ENCODE peak calls at places on chromosomes 13 and 19, in six cellular contexts. One of them, this sample, is unnamed. For H3K27me3, the result is how much of the 10 kb centered on the place peaks cover.

GRCh38 chr19:45117666-45118065 is 24.7 kb downstream of the PPP1R37 start:
- DNase-seq in neural progenitor cell: no peak
- DNase-seq in GM12878: no peak
- DNase-seq in PC-3: no peak
- DNase-seq in GM23338: no peak
- DNase-seq in endothelial cell of umbilical vein: no peak
- DNase-seq in this sample: no peak

GRCh38 chr13:23810842-23811241 is 78.4 kb downstream of the MIPEP start:
- DNase-seq in neural progenitor cell: no peak
- DNase-seq in GM12878: no peak
- DNase-seq in PC-3: no peak
- DNase-seq in GM23338: peak
- DNase-seq in endothelial cell of umbilical vein: no peak
- DNase-seq in this sample: no peak

GRCh38 chr13:92767468-92767867 is 459.1 kb upstream of the GPC6 start:
- DNase-seq in neural progenitor cell: no peak
- DNase-seq in GM12878: no peak
- DNase-seq in PC-3: no peak
- DNase-seq in GM23338: no peak
- DNase-seq in endothelial cell of umbilical vein: no peak
- DNase-seq in this sample: no peak

GRCh38 chr19:18097217-18097992 is at the start of gene MAST3:
- DNase-seq in neural progenitor cell: peak
- DNase-seq in GM12878: peak
- DNase-seq in PC-3: peak
- DNase-seq in GM23338: peak
- DNase-seq in endothelial cell of umbilical vein: peak
- DNase-seq in this sample: peak

GRCh38 chr19:2962018-2962670 is 15.2 kb upstream of the TLE6 start:
- DNase-seq in neural progenitor cell: peak
- DNase-seq in GM12878: peak
- DNase-seq in PC-3: peak
- DNase-seq in GM23338: peak
- DNase-seq in endothelial cell of umbilical vein: peak
- DNase-seq in this sample: peak

GRCh38 chr13:94708031-94708571 is 4.2 kb downstream of the SOX21 start:
- DNase-seq in neural progenitor cell: peak
- DNase-seq in GM12878: no peak
- DNase-seq in PC-3: no peak
- DNase-seq in GM23338: peak
- DNase-seq in endothelial cell of umbilical vein: no peak
- DNase-seq in this sample: no peak

GRCh38 chr13:88979465-88980180 is 1308.5 kb downstream of the SLITRK5 start:
- DNase-seq in neural progenitor cell: no peak
- DNase-seq in GM12878: no peak
- DNase-seq in PC-3: peak
- DNase-seq in GM23338: peak
- DNase-seq in endothelial cell of umbilical vein: no peak
- DNase-seq in this sample: no peak

GRCh38 chr19:11964858-11965645 is at the start of gene ZNF763:
- DNase-seq in neural progenitor cell: peak
- DNase-seq in GM12878: peak
- DNase-seq in PC-3: peak
- DNase-seq in GM23338: peak
- DNase-seq in endothelial cell of umbilical vein: peak
- DNase-seq in this sample: no peak

GRCh38 chr13:105307776-105308175 is 1227.7 kb downstream of the EFNB2 start:
- DNase-seq in neural progenitor cell: no peak
- DNase-seq in GM12878: no peak
- DNase-seq in PC-3: no peak
- DNase-seq in GM23338: no peak
- DNase-seq in endothelial cell of umbilical vein: no peak
- DNase-seq in this sample: no peak

GRCh38 chr13:34833562-34834182 is 108.4 kb upstream of the NBEA start:
- DNase-seq in neural progenitor cell: peak
- DNase-seq in GM12878: no peak
- DNase-seq in PC-3: peak
- DNase-seq in GM23338: peak
- DNase-seq in endothelial cell of umbilical vein: peak
- DNase-seq in this sample: no peak

GRCh38 chr19:49331616-49332055 is 3.6 kb upstream of the CD37 start:
- DNase-seq in neural progenitor cell: peak
- DNase-seq in GM12878: peak
- DNase-seq in PC-3: peak
- DNase-seq in GM23338: peak
- DNase-seq in endothelial cell of umbilical vein: peak
- DNase-seq in this sample: peak

GRCh38 chr19:30223866-30224688 is 148.1 kb upstream of the ZNF536 start:
- DNase-seq in neural progenitor cell: no peak
- DNase-seq in GM12878: no peak
- DNase-seq in PC-3: no peak
- DNase-seq in GM23338: no peak
- DNase-seq in endothelial cell of umbilical vein: no peak
- DNase-seq in this sample: no peak

GRCh38 chr13:98842074-98842473 is 89.6 kb upstream of the SLC15A1 start:
- DNase-seq in neural progenitor cell: no peak
- DNase-seq in GM12878: no peak
- DNase-seq in PC-3: no peak
- DNase-seq in GM23338: no peak
- DNase-seq in endothelial cell of umbilical vein: no peak
- DNase-seq in this sample: no peak

GRCh38 chr19:31570718-31571117 is 221.5 kb upstream of the TSHZ3 start:
- DNase-seq in neural progenitor cell: no peak
- DNase-seq in GM12878: no peak
- DNase-seq in PC-3: no peak
- DNase-seq in GM23338: no peak
- DNase-seq in endothelial cell of umbilical vein: no peak
- DNase-seq in this sample: no peak

GRCh38 chr13:48950507-48950886 is 25.2 kb upstream of the FNDC3A start:
- DNase-seq in neural progenitor cell: no peak
- DNase-seq in GM12878: no peak
- DNase-seq in PC-3: peak
- DNase-seq in GM23338: no peak
- DNase-seq in endothelial cell of umbilical vein: no peak
- DNase-seq in this sample: no peak

GRCh38 chr13:59691501-59692066 is 472.1 kb downstream of the DIAPH3 start:
- DNase-seq in neural progenitor cell: no peak
- DNase-seq in GM12878: no peak
- DNase-seq in PC-3: no peak
- DNase-seq in GM23338: no peak
- DNase-seq in endothelial cell of umbilical vein: peak
- DNase-seq in this sample: no peak

GRCh38 chr19:40549007-40549708 is 27.5 kb upstream of the SHKBP1 start:
- DNase-seq in neural progenitor cell: peak
- DNase-seq in GM12878: no peak
- DNase-seq in PC-3: peak
- DNase-seq in GM23338: peak
- DNase-seq in endothelial cell of umbilical vein: peak
- DNase-seq in this sample: peak

GRCh38 chr13:25686831-25687495 is 315.2 kb downstream of the ATP8A2 start:
- DNase-seq in neural progenitor cell: no peak
- DNase-seq in GM12878: no peak
- DNase-seq in PC-3: no peak
- DNase-seq in GM23338: no peak
- DNase-seq in endothelial cell of umbilical vein: no peak
- DNase-seq in this sample: no peak

GRCh38 chr13:29746167-29746677 is 104.2 kb downstream of the UBL3 start:
- DNase-seq in neural progenitor cell: no peak
- DNase-seq in GM12878: no peak
- DNase-seq in PC-3: no peak
- DNase-seq in GM23338: no peak
- DNase-seq in endothelial cell of umbilical vein: no peak
- DNase-seq in this sample: no peak

GRCh38 chr19:4597975-4598671 is 38.6 kb upstream of the SEMA6B start:
- DNase-seq in neural progenitor cell: peak
- DNase-seq in GM12878: no peak
- DNase-seq in PC-3: peak
- DNase-seq in GM23338: peak
- DNase-seq in endothelial cell of umbilical vein: no peak
- DNase-seq in this sample: no peak

GRCh38 chr19:44900328-44901244 is 5.0 kb upstream of the APOE start:
- DNase-seq in neural progenitor cell: no peak
- DNase-seq in GM12878: no peak
- DNase-seq in PC-3: no peak
- DNase-seq in GM23338: no peak
- DNase-seq in endothelial cell of umbilical vein: no peak
- DNase-seq in this sample: no peak

GRCh38 chr13:32147976-32148375 is 116.4 kb downstream of the FRY start:
- DNase-seq in neural progenitor cell: no peak
- DNase-seq in GM12878: no peak
- DNase-seq in PC-3: no peak
- DNase-seq in GM23338: no peak
- DNase-seq in endothelial cell of umbilical vein: peak
- DNase-seq in this sample: no peak

GRCh38 chr19:45097776-45098520 is 5.0 kb downstream of the PPP1R37 start:
- DNase-seq in neural progenitor cell: no peak
- DNase-seq in GM12878: no peak
- DNase-seq in PC-3: peak
- DNase-seq in GM23338: no peak
- DNase-seq in endothelial cell of umbilical vein: peak
- DNase-seq in this sample: peak

GRCh38 chr19:28519950-28520861 is 692.7 kb downstream of the UQCRFS1 start:
- DNase-seq in neural progenitor cell: peak
- DNase-seq in GM12878: no peak
- DNase-seq in PC-3: peak
- DNase-seq in GM23338: no peak
- DNase-seq in endothelial cell of umbilical vein: no peak
- DNase-seq in this sample: no peak

GRCh38 chr19:51887522-51888498 is at the start of gene ZNF577:
- DNase-seq in neural progenitor cell: peak
- DNase-seq in GM12878: no peak
- DNase-seq in PC-3: no peak
- DNase-seq in GM23338: peak
- DNase-seq in endothelial cell of umbilical vein: peak
- DNase-seq in this sample: no peak

GRCh38 chr13:35760678-35761308 is 284.3 kb upstream of the MAB21L1 start:
- DNase-seq in neural progenitor cell: no peak
- DNase-seq in GM12878: no peak
- DNase-seq in PC-3: no peak
- DNase-seq in GM23338: no peak
- DNase-seq in endothelial cell of umbilical vein: no peak
- DNase-seq in this sample: no peak

GRCh38 chr19:39247701-39248664 is 673 bp downstream of the IFNL4 start:
- DNase-seq in neural progenitor cell: peak
- DNase-seq in GM12878: no peak
- DNase-seq in PC-3: no peak
- DNase-seq in GM23338: peak
- DNase-seq in endothelial cell of umbilical vein: no peak
- DNase-seq in this sample: no peak
- TF ChIP-seq EZH2 in neural progenitor cell: peak
- TF ChIP-seq EZH2 in GM12878: no peak
- TF ChIP-seq EZH2 in PC-3: no peak
- TF ChIP-seq EZH2 in GM23338: peak
- TF ChIP-seq EZH2 in endothelial cell of umbilical vein: peak
- TF ChIP-seq EZH2 in this sample: no peak

DNA sequence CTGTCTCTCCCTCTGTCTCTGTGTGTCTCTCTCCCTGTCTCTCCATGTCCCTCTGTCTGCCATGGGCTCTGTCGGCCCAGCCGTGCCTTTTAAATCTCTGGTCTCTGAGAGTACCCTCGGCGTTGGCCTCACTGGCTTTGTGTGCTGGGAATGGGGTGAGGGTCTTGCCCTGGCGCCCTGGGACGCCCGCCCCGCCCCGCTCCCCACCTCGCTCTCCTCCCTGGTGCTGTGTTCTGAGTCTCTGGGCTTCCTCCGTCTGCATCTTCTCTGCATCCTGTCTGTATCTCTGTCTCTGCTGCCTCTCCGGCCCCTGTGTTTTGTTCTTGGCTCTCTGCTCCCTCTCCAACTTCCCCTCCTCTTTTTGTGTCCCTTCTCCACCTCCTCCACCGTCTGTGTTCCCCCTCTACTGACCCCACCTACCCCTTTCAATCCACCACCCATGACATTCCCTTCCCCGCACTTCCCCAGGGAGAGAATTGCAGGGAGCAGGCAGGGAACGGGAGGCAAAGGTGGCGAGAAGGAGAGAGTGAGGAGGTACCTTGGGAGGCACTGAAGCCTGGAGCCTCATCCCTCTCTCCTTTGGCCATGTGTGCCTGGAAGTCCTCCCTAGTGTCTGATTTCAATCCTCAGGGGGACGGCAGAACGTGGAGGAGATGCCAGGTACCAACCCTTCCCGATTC is 4.0 kb upstream of the MEIS3 start:
- DNase-seq in neural progenitor cell: no peak
- DNase-seq in GM12878: no peak
- DNase-seq in PC-3: no peak
- DNase-seq in GM23338: no peak
- DNase-seq in endothelial cell of umbilical vein: no peak
- DNase-seq in this sample: no peak
- H3K27me3 ChIP-seq in neural progenitor cell: half or more
- H3K27me3 ChIP-seq in GM12878: under half
- H3K27me3 ChIP-seq in PC-3: under half
- H3K27me3 ChIP-seq in GM23338: half or more
- H3K27me3 ChIP-seq in endothelial cell of umbilical vein: under half
- H3K27me3 ChIP-seq in this sample: half or more

GRCh38 chr13:27971236-27971645 is 2.1 kb upstream of the CDX2 start:
- DNase-seq in neural progenitor cell: peak
- DNase-seq in GM12878: no peak
- DNase-seq in PC-3: no peak
- DNase-seq in GM23338: peak
- DNase-seq in endothelial cell of umbilical vein: no peak
- DNase-seq in this sample: no peak
- TF ChIP-seq EZH2 in neural progenitor cell: no peak
- TF ChIP-seq EZH2 in GM12878: no peak
- TF ChIP-seq EZH2 in PC-3: no peak
- TF ChIP-seq EZH2 in GM23338: no peak
- TF ChIP-seq EZH2 in endothelial cell of umbilical vein: no peak
- TF ChIP-seq EZH2 in this sample: no peak

GRCh38 chr19:13051581-13052165 is 51.0 kb downstream of the LYL1 start:
- DNase-seq in neural progenitor cell: peak
- DNase-seq in GM12878: no peak
- DNase-seq in PC-3: peak
- DNase-seq in GM23338: peak
- DNase-seq in endothelial cell of umbilical vein: peak
- DNase-seq in this sample: peak

GRCh38 chr19:13054605-13055212 is 47.9 kb downstream of the LYL1 start:
- DNase-seq in neural progenitor cell: no peak
- DNase-seq in GM12878: no peak
- DNase-seq in PC-3: no peak
- DNase-seq in GM23338: no peak
- DNase-seq in endothelial cell of umbilical vein: no peak
- DNase-seq in this sample: no peak

GRCh38 chr19:13053761-13054604 is 48.7 kb downstream of the LYL1 start:
- DNase-seq in neural progenitor cell: peak
- DNase-seq in GM12878: no peak
- DNase-seq in PC-3: peak
- DNase-seq in GM23338: peak
- DNase-seq in endothelial cell of umbilical vein: peak
- DNase-seq in this sample: peak

GRCh38 chr19:13052447-13053232 is 50.0 kb downstream of the LYL1 start:
- DNase-seq in neural progenitor cell: no peak
- DNase-seq in GM12878: no peak
- DNase-seq in PC-3: no peak
- DNase-seq in GM23338: no peak
- DNase-seq in endothelial cell of umbilical vein: no peak
- DNase-seq in this sample: no peak

GRCh38 chr19:13053238-13053637 is 49.4 kb downstream of the LYL1 start:
- DNase-seq in neural progenitor cell: no peak
- DNase-seq in GM12878: no peak
- DNase-seq in PC-3: no peak
- DNase-seq in GM23338: no peak
- DNase-seq in endothelial cell of umbilical vein: no peak
- DNase-seq in this sample: no peak
- H3K27me3 ChIP-seq in neural progenitor cell: half or more
- H3K27me3 ChIP-seq in GM12878: under half
- H3K27me3 ChIP-seq in PC-3: under half
- H3K27me3 ChIP-seq in GM23338: half or more
- H3K27me3 ChIP-seq in endothelial cell of umbilical vein: under half
- H3K27me3 ChIP-seq in this sample: under half

This sample was measured in PC-9.